ENCODE peak calls at places on chromosomes 12 and 14, in ten cellular contexts. One of them, this sample, is unnamed.

GRCh38 chr14:85596562-85596961 is 66.6 kb downstream of the FLRT2 start:
- DNase-seq in H9: no peak
- DNase-seq in neuronal stem cell: no peak
- DNase-seq in heart right ventricle: no peak
- DNase-seq in keratinocyte: no peak
- DNase-seq in PC-3: no peak
- DNase-seq in fibroblast of lung: no peak
- DNase-seq in tibial nerve: no peak
- DNase-seq in breast epithelium: no peak
- DNase-seq in MM.1S: no peak
- DNase-seq in this sample: no peak

GRCh38 chr12:40733871-40734270 is 41.6 kb downstream of the CNTN1 start:
- DNase-seq in breast epithelium: no peak
- DNase-seq in tibial nerve: no peak
- DNase-seq in heart right ventricle: no peak
- DNase-seq in keratinocyte: no peak
- DNase-seq in PC-3: no peak
- DNase-seq in MM.1S: no peak
- DNase-seq in neuronal stem cell: no peak
- DNase-seq in H9: no peak
- DNase-seq in fibroblast of lung: no peak
- DNase-seq in this sample: no peak

GRCh38 chr12:82383930-82384513 is 25.7 kb downstream of the METTL25 start:
- DNase-seq in PC-3: peak; percentile 58
- DNase-seq in tibial nerve: no peak
- DNase-seq in H9: no peak
- DNase-seq in breast epithelium: no peak
- DNase-seq in heart right ventricle: no peak
- DNase-seq in MM.1S: no peak
- DNase-seq in fibroblast of lung: peak; percentile 26
- DNase-seq in keratinocyte: no peak
- DNase-seq in neuronal stem cell: no peak
- DNase-seq in this sample: peak; percentile 8

GRCh38 chr12:75725505-75726120 is 214.2 kb upstream of the KRR1 start:
- DNase-seq in neuronal stem cell: no peak
- DNase-seq in MM.1S: no peak
- DNase-seq in breast epithelium: no peak
- DNase-seq in keratinocyte: no peak
- DNase-seq in PC-3: peak; percentile 87
- DNase-seq in H9: no peak
- DNase-seq in fibroblast of lung: peak; percentile 77
- DNase-seq in heart right ventricle: no peak
- DNase-seq in tibial nerve: no peak
- DNase-seq in this sample: no peak

GRCh38 chr12:18468521-18469075 is 207.3 kb downstream of the PIK3C2G start:
- DNase-seq in MM.1S: no peak
- DNase-seq in heart right ventricle: no peak
- DNase-seq in H9: no peak
- DNase-seq in neuronal stem cell: no peak
- DNase-seq in tibial nerve: no peak
- DNase-seq in keratinocyte: peak; percentile 41
- DNase-seq in breast epithelium: no peak
- DNase-seq in fibroblast of lung: peak; percentile 82
- DNase-seq in PC-3: peak; percentile 70
- DNase-seq in this sample: no peak

GRCh38 chr12:128091931-128092330 is 175.0 kb upstream of the TMEM132C start:
- DNase-seq in heart right ventricle: no peak
- DNase-seq in neuronal stem cell: no peak
- DNase-seq in fibroblast of lung: no peak
- DNase-seq in PC-3: no peak
- DNase-seq in breast epithelium: no peak
- DNase-seq in tibial nerve: no peak
- DNase-seq in MM.1S: no peak
- DNase-seq in keratinocyte: no peak
- DNase-seq in H9: peak; percentile 10
- DNase-seq in this sample: no peak

GRCh38 chr12:52964556-52965336 is 15.8 kb downstream of the KRT18 start:
- DNase-seq in fibroblast of lung: no peak
- DNase-seq in keratinocyte: no peak
- DNase-seq in heart right ventricle: no peak
- DNase-seq in breast epithelium: no peak
- DNase-seq in MM.1S: no peak
- DNase-seq in neuronal stem cell: no peak
- DNase-seq in PC-3: no peak
- DNase-seq in H9: peak; percentile 54
- DNase-seq in tibial nerve: no peak
- DNase-seq in this sample: no peak

GRCh38 chr12:68998036-68998435 is 65.1 kb upstream of the CPM start:
- DNase-seq in heart right ventricle: no peak
- DNase-seq in fibroblast of lung: no peak
- DNase-seq in breast epithelium: no peak
- DNase-seq in neuronal stem cell: no peak
- DNase-seq in MM.1S: no peak
- DNase-seq in PC-3: no peak
- DNase-seq in tibial nerve: no peak
- DNase-seq in H9: no peak
- DNase-seq in keratinocyte: no peak
- DNase-seq in this sample: no peak

GRCh38 chr12:77734489-77734888 is 96.2 kb upstream of the NAV3 start:
- DNase-seq in H9: no peak
- DNase-seq in fibroblast of lung: peak; percentile 53
- DNase-seq in heart right ventricle: no peak
- DNase-seq in PC-3: no peak
- DNase-seq in tibial nerve: no peak
- DNase-seq in neuronal stem cell: no peak
- DNase-seq in MM.1S: no peak
- DNase-seq in breast epithelium: no peak
- DNase-seq in keratinocyte: no peak
- DNase-seq in this sample: no peak

GRCh38 chr14:96997996-96998395 is 200.8 kb downstream of the VRK1 start:
- DNase-seq in heart right ventricle: no peak
- DNase-seq in H9: no peak
- DNase-seq in PC-3: no peak
- DNase-seq in MM.1S: no peak
- DNase-seq in keratinocyte: no peak
- DNase-seq in neuronal stem cell: no peak
- DNase-seq in breast epithelium: no peak
- DNase-seq in tibial nerve: no peak
- DNase-seq in fibroblast of lung: no peak
- DNase-seq in this sample: no peak

GRCh38 chr14:94897092-94897491 is 127.2 kb upstream of the GSC start:
- DNase-seq in H9: no peak
- DNase-seq in breast epithelium: no peak
- DNase-seq in neuronal stem cell: no peak
- DNase-seq in MM.1S: no peak
- DNase-seq in heart right ventricle: no peak
- DNase-seq in keratinocyte: no peak
- DNase-seq in fibroblast of lung: peak; percentile 22
- DNase-seq in PC-3: no peak
- DNase-seq in tibial nerve: peak; percentile 32
- DNase-seq in this sample: no peak

GRCh38 chr14:100015251-100015655 is 50.0 kb upstream of the EVL start:
- DNase-seq in keratinocyte: no peak
- DNase-seq in neuronal stem cell: no peak
- DNase-seq in heart right ventricle: no peak
- DNase-seq in PC-3: no peak
- DNase-seq in tibial nerve: no peak
- DNase-seq in breast epithelium: no peak
- DNase-seq in MM.1S: no peak
- DNase-seq in H9: no peak
- DNase-seq in fibroblast of lung: no peak
- DNase-seq in this sample: no peak

DNA sequence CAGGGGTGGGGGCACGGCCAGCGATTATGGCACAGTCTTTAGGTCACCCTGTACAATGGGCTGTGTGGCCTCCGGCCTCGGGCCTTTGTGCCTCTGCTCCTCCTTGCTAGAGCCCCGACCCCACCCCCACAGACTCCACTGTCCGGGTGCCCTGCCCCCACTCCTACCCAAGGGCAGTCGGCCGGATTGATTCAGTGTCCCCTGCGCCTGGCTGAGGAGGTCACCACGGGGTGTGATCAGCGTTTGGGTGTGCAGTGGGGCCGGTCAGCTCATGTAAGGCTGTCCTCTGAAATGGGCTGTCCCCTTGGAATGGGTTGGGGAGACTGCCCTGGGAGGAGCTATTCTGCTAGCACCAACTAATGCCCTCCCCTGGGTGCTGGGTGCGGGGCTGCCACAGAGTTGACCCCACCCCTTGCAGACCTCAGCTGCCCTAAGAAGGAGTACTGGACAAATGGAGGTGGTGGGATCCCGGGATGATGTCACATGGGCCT is 23.1 kb downstream of the ASPG start:
- DNase-seq in breast epithelium: no peak
- DNase-seq in keratinocyte: no peak
- DNase-seq in MM.1S: no peak
- DNase-seq in fibroblast of lung: no peak
- DNase-seq in tibial nerve: no peak
- DNase-seq in neuronal stem cell: no peak
- DNase-seq in PC-3: no peak
- DNase-seq in H9: peak; percentile 27
- DNase-seq in heart right ventricle: no peak
- DNase-seq in this sample: no peak
- H3K27ac ChIP-seq in breast epithelium: no peak overlapping the region
- H3K27ac ChIP-seq in keratinocyte: no peak overlapping the region
- H3K27ac ChIP-seq in MM.1S: no peak overlapping the region
- H3K27ac ChIP-seq in fibroblast of lung: no peak overlapping the region
- H3K27ac ChIP-seq in tibial nerve: no peak overlapping the region
- H3K27ac ChIP-seq in neuronal stem cell: no peak overlapping the region
- H3K27ac ChIP-seq in PC-3: no peak overlapping the region
- H3K27ac ChIP-seq in H9: no peak overlapping the region
- H3K27ac ChIP-seq in heart right ventricle: no peak overlapping the region
- H3K27ac ChIP-seq in this sample: no peak overlapping the region

GRCh38 chr14:105161314-105161713 is 7.3 kb downstream of the JAG2 start:
- DNase-seq in tibial nerve: no peak
- DNase-seq in keratinocyte: no peak
- DNase-seq in heart right ventricle: no peak
- DNase-seq in neuronal stem cell: no peak
- DNase-seq in H9: no peak
- DNase-seq in PC-3: no peak
- DNase-seq in fibroblast of lung: no peak
- DNase-seq in breast epithelium: no peak
- DNase-seq in MM.1S: no peak
- DNase-seq in this sample: no peak

GRCh38 chr14:105165134-105165704 is 3.4 kb downstream of the JAG2 start:
- DNase-seq in MM.1S: no peak
- DNase-seq in PC-3: no peak
- DNase-seq in tibial nerve: no peak
- DNase-seq in H9: no peak
- DNase-seq in neuronal stem cell: no peak
- DNase-seq in fibroblast of lung: no peak
- DNase-seq in heart right ventricle: no peak
- DNase-seq in keratinocyte: no peak
- DNase-seq in breast epithelium: no peak
- DNase-seq in this sample: no peak

GRCh38 chr14:105161964-105162363 is 6.6 kb downstream of the JAG2 start:
- DNase-seq in fibroblast of lung: no peak
- DNase-seq in keratinocyte: no peak
- DNase-seq in PC-3: no peak
- DNase-seq in neuronal stem cell: no peak
- DNase-seq in heart right ventricle: no peak
- DNase-seq in H9: no peak
- DNase-seq in tibial nerve: no peak
- DNase-seq in MM.1S: no peak
- DNase-seq in breast epithelium: no peak
- DNase-seq in this sample: no peak

GRCh38 chr14:105163040-105163742 is 5.4 kb downstream of the JAG2 start:
- DNase-seq in H9: peak; percentile 43
- DNase-seq in neuronal stem cell: no peak
- DNase-seq in breast epithelium: no peak
- DNase-seq in keratinocyte: no peak
- DNase-seq in fibroblast of lung: no peak
- DNase-seq in heart right ventricle: no peak
- DNase-seq in tibial nerve: no peak
- DNase-seq in PC-3: no peak
- DNase-seq in MM.1S: no peak
- DNase-seq in this sample: no peak

GRCh38 chr14:105162374-105162979 is 6.1 kb downstream of the JAG2 start:
- DNase-seq in MM.1S: no peak
- DNase-seq in keratinocyte: no peak
- DNase-seq in tibial nerve: no peak
- DNase-seq in fibroblast of lung: no peak
- DNase-seq in H9: no peak
- DNase-seq in PC-3: peak; percentile 16
- DNase-seq in neuronal stem cell: no peak
- DNase-seq in breast epithelium: no peak
- DNase-seq in heart right ventricle: no peak
- DNase-seq in this sample: no peak
- H3K4me1 ChIP-seq in MM.1S: no peaks in the 10 kb centered on the region
- H3K4me1 ChIP-seq in keratinocyte: peaks cover 39% of the 10 kb centered on the region
- H3K4me1 ChIP-seq in tibial nerve: peaks cover 7% of the 10 kb centered on the region
- H3K4me1 ChIP-seq in fibroblast of lung: no peaks in the 10 kb centered on the region
- H3K4me1 ChIP-seq in H9: no peaks in the 10 kb centered on the region
- H3K4me1 ChIP-seq in PC-3: peaks cover 21% of the 10 kb centered on the region
- H3K4me1 ChIP-seq in neuronal stem cell: peaks cover 10% of the 10 kb centered on the region
- H3K4me1 ChIP-seq in breast epithelium: no peaks in the 10 kb centered on the region
- H3K4me1 ChIP-seq in heart right ventricle: peaks cover 24% of the 10 kb centered on the region
- H3K4me1 ChIP-seq in this sample: peaks cover 3% of the 10 kb centered on the region

GRCh38 chr12:13452955-13453570 is 256.5 kb downstream of the EMP1 start:
- DNase-seq in tibial nerve: no peak
- DNase-seq in heart right ventricle: no peak
- DNase-seq in fibroblast of lung: no peak
- DNase-seq in H9: no peak
- DNase-seq in keratinocyte: no peak
- DNase-seq in neuronal stem cell: no peak
- DNase-seq in PC-3: no peak
- DNase-seq in breast epithelium: no peak
- DNase-seq in MM.1S: no peak
- DNase-seq in this sample: no peak
- H3K27me3 ChIP-seq in tibial nerve: no peaks in the 10 kb centered on the region
- H3K27me3 ChIP-seq in heart right ventricle: peaks cover 15% of the 10 kb centered on the region
- H3K27me3 ChIP-seq in fibroblast of lung: no peaks in the 10 kb centered on the region
- H3K27me3 ChIP-seq in H9: no peaks in the 10 kb centered on the region
- H3K27me3 ChIP-seq in keratinocyte: no peaks in the 10 kb centered on the region
- H3K27me3 ChIP-seq in neuronal stem cell: no peaks in the 10 kb centered on the region
- H3K27me3 ChIP-seq in PC-3: no peaks in the 10 kb centered on the region
- H3K27me3 ChIP-seq in breast epithelium: no peaks in the 10 kb centered on the region
- H3K27me3 ChIP-seq in MM.1S: no peaks in the 10 kb centered on the region
- H3K27me3 ChIP-seq in this sample: peaks cover 3% of the 10 kb centered on the region

DNA sequence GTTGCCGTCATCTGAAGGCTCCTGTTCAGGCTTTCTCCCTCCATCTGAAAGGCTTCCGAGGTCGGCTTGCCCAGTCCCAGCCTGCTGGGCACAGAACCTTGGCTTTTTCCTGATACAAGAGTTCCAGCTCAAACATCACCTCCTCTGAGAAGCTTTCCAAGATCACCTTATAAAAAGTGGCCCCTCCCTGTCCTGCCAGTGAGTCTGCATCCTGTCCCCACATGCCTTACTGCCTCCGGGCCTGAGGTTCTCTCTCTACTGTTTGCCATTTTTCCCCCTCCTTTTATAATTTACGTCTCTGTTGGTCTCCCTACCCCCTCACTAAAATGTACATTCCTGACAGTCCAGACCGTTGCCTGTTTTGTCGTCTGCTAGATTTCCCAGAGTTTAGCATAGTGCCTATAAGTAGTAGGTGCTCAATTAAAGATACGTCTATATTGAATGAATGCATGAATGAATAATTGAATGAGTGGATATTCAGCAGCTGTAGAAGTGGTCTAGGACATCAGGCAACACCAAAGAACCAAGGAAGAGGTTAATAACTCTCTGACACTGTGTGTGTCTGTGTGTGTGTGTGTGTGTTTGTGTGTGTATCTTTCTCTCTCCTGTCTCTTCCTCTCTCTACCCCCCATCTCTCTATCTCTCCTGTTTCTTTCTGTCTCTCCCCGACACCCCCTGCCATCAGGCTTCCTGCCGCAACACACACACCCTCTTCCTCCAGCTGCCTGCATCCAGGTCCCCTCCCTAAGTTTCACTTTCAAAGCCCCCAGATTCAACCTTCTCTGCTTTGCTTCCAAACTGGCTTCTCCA is 119.7 kb upstream of the NCOR2 start:
- DNase-seq in fibroblast of lung: no peak
- DNase-seq in H9: no peak
- DNase-seq in MM.1S: no peak
- DNase-seq in keratinocyte: peak; percentile 41
- DNase-seq in neuronal stem cell: no peak
- DNase-seq in tibial nerve: no peak
- DNase-seq in breast epithelium: no peak
- DNase-seq in heart right ventricle: no peak
- DNase-seq in PC-3: no peak
- DNase-seq in this sample: peak; percentile 8
- H3K27ac ChIP-seq in fibroblast of lung: no peak overlapping the region
- H3K27ac ChIP-seq in H9: no peak overlapping the region
- H3K27ac ChIP-seq in MM.1S: no peak overlapping the region
- H3K27ac ChIP-seq in keratinocyte: peak overlapping the region; percentile 84
- H3K27ac ChIP-seq in neuronal stem cell: no peak overlapping the region
- H3K27ac ChIP-seq in tibial nerve: peak overlapping the region; percentile 93
- H3K27ac ChIP-seq in breast epithelium: peak overlapping the region; percentile 82
- H3K27ac ChIP-seq in heart right ventricle: peak overlapping the region; percentile 91
- H3K27ac ChIP-seq in PC-3: no peak overlapping the region
- H3K27ac ChIP-seq in this sample: no peak overlapping the region

This sample was measured in CD4-positive, CD25-positive, alpha-beta regulatory T cell.